ENCODE peak calls at places on chromosome 22, in five cellular contexts. J is H1, H is astrocyte, I is GM12878, Y is fibroblast of lung. D is an unnamed sample.

GRCh38 chr22:24951942-24952836 is at the start of gene KIAA1671:
- DNase-seq in J (peak; percentile 84), H (no peak), I (no peak), Y (peak; percentile 48), D (no peak)

GRCh38 chr22:18035740-18036139 is 11.4 kb upstream of the MICAL3 start:
- DNase-seq in J (no peak), H (no peak), I (no peak), Y (peak; percentile 36), D (no peak)

GRCh38 chr22:47135338-47135737 is 372.9 kb downstream of the TBC1D22A start:
- DNase-seq in J (no peak), H (no peak), I (no peak), Y (no peak), D (no peak)

GRCh38 chr22:25966448-25966913 is 202.8 kb upstream of the SEZ6L start:
- DNase-seq in J (no peak), H (no peak), I (peak; percentile 64), Y (no peak), D (no peak)

GRCh38 chr22:32531955-32532818 is 57.6 kb downstream of the FBXO7 start:
- DNase-seq in J (peak; percentile 62), H (peak; percentile 91), I (no peak), Y (peak; percentile 95), D (peak; percentile 16)

GRCh38 chr22:20084547-20085413 is 4.7 kb downstream of the DGCR8 start:
- DNase-seq in J (no peak), H (no peak), I (no peak), Y (peak; percentile 7), D (no peak)

GRCh38 chr22:47299211-47299878 is 536.9 kb downstream of the TBC1D22A start:
- DNase-seq in J (no peak), H (no peak), I (no peak), Y (no peak), D (no peak)

GRCh38 chr22:19507534-19507861 is 16.7 kb downstream of the CLDN5 start:
- DNase-seq in J (no peak), H (no peak), I (no peak), Y (no peak), D (no peak)

GRCh38 chr22:20584872-20585639 is 77.6 kb downstream of the MED15 start:
- DNase-seq in J (no peak), H (no peak), I (no peak), Y (peak; percentile 13), D (no peak)

GRCh38 chr22:25131198-25131887 is 68.3 kb upstream of the CRYBB3 start:
- DNase-seq in J (no peak), H (no peak), I (no peak), Y (no peak), D (no peak)

GRCh38 chr22:37193629-37194191 is 5.7 kb upstream of the C1QTNF6 start:
- DNase-seq in J (no peak), H (no peak), I (no peak), Y (peak; percentile 22), D (no peak)

GRCh38 chr22:24060375-24060788 is 49.3 kb downstream of the CABIN1 start:
- DNase-seq in J (no peak), H (peak; percentile 94), I (no peak), Y (peak; percentile 94), D (no peak)

GRCh38 chr22:44660051-44660830 is 41.8 kb upstream of the PRR5 start:
- DNase-seq in J (no peak), H (no peak), I (no peak), Y (no peak), D (no peak)

GRCh38 chr22:33247758-33248157 is 189.6 kb upstream of the SYN3 start:
- DNase-seq in J (no peak), H (no peak), I (peak; percentile 81), Y (peak; percentile 11), D (no peak)

GRCh38 chr22:44026066-44026629 is 2.0 kb downstream of the PARVB start:
- DNase-seq in J (no peak), H (no peak), I (no peak), Y (no peak), D (no peak)

GRCh38 chr22:24555160-24555495 is 190 bp upstream of the GUCD1 start:
- DNase-seq in J (peak; percentile 99), H (peak; percentile 94), I (peak; percentile 92), Y (peak; percentile 98), D (peak; percentile 91)

GRCh38 chr22:30930228-30930627 is 38.3 kb downstream of the MORC2 start:
- DNase-seq in J (no peak), H (no peak), I (no peak), Y (no peak), D (no peak)

GRCh38 chr22:30687358-30687757 is 7.3 kb upstream of the OSBP2 start:
- DNase-seq in J (no peak), H (no peak), I (no peak), Y (no peak), D (no peak)

GRCh38 chr22:40396882-40397281 is 26.5 kb downstream of the SGSM3 start:
- DNase-seq in J (no peak), H (peak; percentile 67), I (no peak), Y (peak; percentile 77), D (peak; percentile 28)

GRCh38 chr22:44220727-44221680 is 40.3 kb downstream of the PARVG start:
- DNase-seq in J (no peak), H (no peak), I (no peak), Y (no peak), D (no peak)

GRCh38 chr22:19815093-19815822 is 39.4 kb downstream of the GNB1L start:
- DNase-seq in J (no peak), H (no peak), I (no peak), Y (no peak), D (no peak)

GRCh38 chr22:25062378-25063095 is 110.0 kb downstream of the KIAA1671 start:
- DNase-seq in J (no peak), H (no peak), I (no peak), Y (no peak), D (no peak)

GRCh38 chr22:19873960-19874306 is 19.3 kb upstream of the GNB1L start:
- DNase-seq in J (no peak), H (no peak), I (no peak), Y (no peak), D (no peak)

GRCh38 chr22:17832665-17833064 is 58.4 kb upstream of the BID start:
- DNase-seq in J (no peak), H (no peak), I (no peak), Y (no peak), D (no peak)

GRCh38 chr22:30390974-30391691 is 3.9 kb upstream of the RNF215 start:
- DNase-seq in J (peak; percentile 54), H (peak; percentile 52), I (peak; percentile 51), Y (peak; percentile 70), D (no peak)

GRCh38 chr22:37239336-37240239 is 4.5 kb downstream of the RAC2 start:
- DNase-seq in J (no peak), H (no peak), I (no peak), Y (no peak), D (no peak)

GRCh38 chr22:23223566-23224317 is 43.4 kb downstream of the BCR start:
- DNase-seq in J (no peak), H (no peak), I (no peak), Y (no peak), D (no peak)

GRCh38 chr22:27065259-27065658 is 407.9 kb downstream of the MIAT start:
- DNase-seq in J (no peak), H (no peak), I (no peak), Y (no peak), D (no peak)

GRCh38 chr22:21447694-21448402 is 19.3 kb upstream of the TMEM191C start:
- DNase-seq in J (no peak), H (no peak), I (no peak), Y (no peak), D (no peak)

GRCh38 chr22:30785527-30785926 is 90.9 kb downstream of the OSBP2 start:
- DNase-seq in J (no peak), H (no peak), I (no peak), Y (no peak), D (no peak)

GRCh38 chr22:47597041-47597440 is 834.6 kb downstream of the TBC1D22A start:
- DNase-seq in J (no peak), H (no peak), I (no peak), Y (no peak), D (no peak)

GRCh38 chr22:39245130-39246039 is 603 bp upstream of the PDGFB start:
- DNase-seq in J (no peak), H (no peak), I (no peak), Y (no peak), D (no peak)
- TF ChIP-seq EZH2 in J (no peak), H (peak; percentile 5), I (no peak), Y (peak; percentile 82), D (no peak)

GRCh38 chr22:42955087-42955630 is 59.8 kb downstream of the PACSIN2 start:
- DNase-seq in J (no peak), H (no peak), I (no peak), Y (no peak), D (no peak)

GRCh38 chr22:42957544-42957943 is 57.4 kb downstream of the PACSIN2 start:
- DNase-seq in J (no peak), H (no peak), I (no peak), Y (no peak), D (no peak)

GRCh38 chr22:42958937-42959336 is 56.0 kb downstream of the PACSIN2 start:
- DNase-seq in J (no peak), H (no peak), I (no peak), Y (no peak), D (no peak)

GRCh38 chr22:42957958-42958357 is 57.0 kb downstream of the PACSIN2 start:
- DNase-seq in J (no peak), H (no peak), I (no peak), Y (no peak), D (no peak)

GRCh38 chr22:42955842-42956241 is 59.1 kb downstream of the PACSIN2 start:
- DNase-seq in J (no peak), H (no peak), I (no peak), Y (no peak), D (no peak)
- TF ChIP-seq EZH2 in J (no peak), H (no peak), I (no peak), Y (no peak), D (no peak)

GRCh38 chr22:45863981-45864751 is 112.8 kb downstream of the WNT7B start:
- DNase-seq in J (no peak), H (peak; percentile 77), I (no peak), Y (peak; percentile 78), D (no peak)
- TF ChIP-seq EZH2 in J (no peak), H (no peak), I (no peak), Y (no peak), D (no peak)

GRCh38 chr22:49190816-49191505 is 636.7 kb downstream of the BRD1 start:
- DNase-seq in J (no peak), H (no peak), I (no peak), Y (no peak), D (no peak)

GRCh38 chr22:49188591-49188990 is 639.1 kb downstream of the BRD1 start:
- DNase-seq in J (no peak), H (no peak), I (no peak), Y (no peak), D (no peak)

GRCh38 chr22:49191506-49191980 is 636.1 kb downstream of the BRD1 start:
- DNase-seq in J (no peak), H (no peak), I (no peak), Y (no peak), D (no peak)

GRCh38 chr22:49188091-49188490 is 639.6 kb downstream of the BRD1 start:
- DNase-seq in J (no peak), H (no peak), I (no peak), Y (no peak), D (no peak)

GRCh38 chr22:49189871-49190270 is 637.8 kb downstream of the BRD1 start:
- DNase-seq in J (no peak), H (no peak), I (no peak), Y (no peak), D (no peak)
- TF ChIP-seq EZH2 in J (no peak), H (no peak), I (no peak), Y (no peak), D (no peak)

D was measured in SK-N-MC.